ENCODE peak calls at places on chromosome 15, in nine cellular contexts. L, W, T, P, Z, I, Q, Y and H are unnamed samples.

GRCh38 chr15:90859234-90860131 is 8.9 kb upstream of the FURIN start:
- DNase-seq in Y (no peak), L (no peak), P (no peak), W (no peak), Q (no peak), T (no peak), I (no peak), Z (no peak), H (no peak)

GRCh38 chr15:70066422-70066821 is 31.3 kb downstream of the TLE3 start:
- DNase-seq in Y (no peak), Q (no peak), T (no peak), L (peak), W (no peak), Z (no peak), I (no peak), P (peak), H (no peak)

GRCh38 chr15:93800805-93801204 is 430.6 kb upstream of the MCTP2 start:
- DNase-seq in W (no peak), Q (no peak), T (no peak), P (no peak), L (no peak), I (no peak), Z (no peak), Y (no peak), H (no peak)

GRCh38 chr15:90948506-90948905 is 6.2 kb upstream of the RCCD1 start:
- DNase-seq in P (no peak), Q (no peak), Z (no peak), W (no peak), T (no peak), I (no peak), Y (no peak), L (no peak), H (no peak)

GRCh38 chr15:67033012-67033411 is 32.4 kb upstream of the SMAD3 start:
- DNase-seq in W (no peak), P (no peak), Y (no peak), T (no peak), Q (no peak), L (no peak), I (no peak), Z (no peak), H (no peak)

GRCh38 chr15:90412356-90413194 is 24.5 kb downstream of the IQGAP1 start:
- DNase-seq in Y (no peak), P (peak), T (peak), Z (no peak), Q (no peak), I (no peak), W (peak), L (no peak), H (no peak)

GRCh38 chr15:82646250-82647044 is 716 bp downstream of the CPEB1 start:
- DNase-seq in Z (peak), W (no peak), I (peak), L (no peak), T (peak), P (no peak), Q (peak), Y (no peak), H (peak)

GRCh38 chr15:35991386-35991785 is 445.4 kb upstream of the DPH6 start:
- DNase-seq in Q (no peak), L (no peak), Y (no peak), P (no peak), I (no peak), T (no peak), Z (no peak), W (no peak), H (no peak)

GRCh38 chr15:64006642-64007041 is 39.6 kb downstream of the DAPK2 start:
- DNase-seq in Z (no peak), Q (no peak), W (no peak), I (no peak), Y (no peak), L (no peak), T (no peak), P (no peak), H (no peak)

GRCh38 chr15:43095708-43096347 is 10.0 kb downstream of the UBR1 start:
- DNase-seq in T (no peak), L (no peak), W (no peak), Q (no peak), Z (no peak), I (no peak), P (peak), Y (no peak), H (no peak)

GRCh38 chr15:92001307-92001706 is 147.8 kb downstream of the SLCO3A1 start:
- DNase-seq in W (no peak), Q (no peak), P (no peak), L (no peak), Y (no peak), I (no peak), T (peak), Z (no peak), H (no peak)

GRCh38 chr15:89406756-89407650 is 72.4 kb upstream of the POLG start:
- DNase-seq in T (no peak), L (no peak), I (no peak), Z (no peak), Q (no peak), W (no peak), Y (no peak), P (no peak), H (no peak)

GRCh38 chr15:39511000-39511914 is 69.6 kb upstream of the THBS1 start:
- DNase-seq in T (no peak), W (peak), L (peak), P (peak), I (peak), Q (no peak), Y (no peak), Z (no peak), H (no peak)

GRCh38 chr15:88911766-88912118 is 1.4 kb downstream of the MFGE8 start:
- DNase-seq in Q (no peak), Y (no peak), Z (no peak), L (no peak), T (no peak), P (no peak), W (peak), I (no peak), H (no peak)

GRCh38 chr15:80580107-80580506 is 115.0 kb upstream of the ABHD17C start:
- DNase-seq in I (no peak), W (peak), T (no peak), Z (no peak), Q (no peak), P (peak), L (peak), Y (peak), H (no peak)